ENCODE peak calls at places on chromosomes 12 and 14, in nine cellular contexts. P is HCT116, J is lung, S is tibial artery, F is K562, D is tibial nerve, X is endodermal cell, O is left ventricle myocardium inferior, N is ovary. V is an unnamed sample. For H3K9me3 and H3K36me3, the result is how much of the 10 kb centered on the place peaks cover.

GRCh38 chr12:109716092-109716479 is 2.5 kb downstream of the FAM222A start:
- DNase-seq in P (no peak), J (no peak), S (no peak), F (peak), D (no peak), X (no peak), O (no peak), N (peak), V (no peak)

GRCh38 chr14:26261368-26262122 is 336.3 kb downstream of the NOVA1 start:
- DNase-seq in P (no peak), J (no peak), S (no peak), F (no peak), D (no peak), X (peak), O (no peak), N (no peak), V (no peak)

GRCh38 chr12:85823436-85824179 is 12.6 kb downstream of the RASSF9 start:
- DNase-seq in P (no peak), J (no peak), S (no peak), F (no peak), D (no peak), X (no peak), O (no peak), N (no peak), V (no peak)

GRCh38 chr12:8687846-8688601 is 9.8 kb upstream of the RIMKLB start:
- DNase-seq in P (peak), J (peak), S (peak), F (peak), D (no peak), X (peak), O (no peak), N (peak), V (peak)

GRCh38 chr12:57454566-57455373 is at the start of gene INHBE:
- DNase-seq in P (no peak), J (no peak), S (no peak), F (peak), D (no peak), X (peak), O (no peak), N (no peak), V (peak)

GRCh38 chr12:57233357-57234232 is 4.1 kb downstream of the SHMT2 start:
- DNase-seq in P (no peak), J (no peak), S (no peak), F (no peak), D (no peak), X (peak), O (peak), N (peak), V (no peak)

GRCh38 chr12:12266389-12266872 is 413 bp downstream of the LRP6 start:
- DNase-seq in P (no peak), J (no peak), S (no peak), F (no peak), D (no peak), X (no peak), O (peak), N (peak), V (peak)

GRCh38 chr12:91565816-91566215 is 383.2 kb upstream of the DCN start:
- DNase-seq in P (no peak), J (no peak), S (no peak), F (no peak), D (no peak), X (no peak), O (no peak), N (no peak), V (no peak)

GRCh38 chr12:3034067-3034750 is 43.0 kb upstream of the TSPAN9 start:
- DNase-seq in P (peak), J (peak), S (peak), F (peak), D (peak), X (peak), O (peak), N (peak), V (peak)

GRCh38 chr12:89610366-89610765 is 84.5 kb upstream of the POC1B start:
- DNase-seq in P (no peak), J (no peak), S (no peak), F (no peak), D (no peak), X (no peak), O (no peak), N (no peak), V (no peak)

GRCh38 chr12:52351196-52352059 is 15.9 kb downstream of the KRT85 start:
- DNase-seq in P (no peak), J (no peak), S (no peak), F (no peak), D (no peak), X (peak), O (peak), N (no peak), V (peak)

GRCh38 chr14:53538316-53538851 is 385.3 kb upstream of the DDHD1 start:
- DNase-seq in P (no peak), J (no peak), S (no peak), F (no peak), D (no peak), X (no peak), O (no peak), N (no peak), V (no peak)

GRCh38 chr12:45536254-45536653 is 193.3 kb upstream of the ARID2 start:
- DNase-seq in P (no peak), J (no peak), S (no peak), F (no peak), D (no peak), X (no peak), O (no peak), N (no peak), V (no peak)

GRCh38 chr12:111270773-111271172 is 98.1 kb downstream of the PHETA1 start:
- DNase-seq in P (peak), J (no peak), S (no peak), F (no peak), D (no peak), X (peak), O (no peak), N (no peak), V (no peak)

GRCh38 chr12:113136128-113136989 is 798 bp upstream of the RASAL1 start:
- DNase-seq in P (peak), J (no peak), S (no peak), F (peak), D (no peak), X (peak), O (no peak), N (no peak), V (no peak)

GRCh38 chr12:91111366-91112321 is at the start of gene LUM:
- DNase-seq in P (no peak), J (no peak), S (peak), F (no peak), D (peak), X (peak), O (peak), N (peak), V (no peak)

GRCh38 chr14:49865431-49865859 is 12.9 kb upstream of the NEMF start:
- DNase-seq in P (no peak), J (peak), S (peak), F (peak), D (peak), X (peak), O (peak), N (peak), V (peak)

GRCh38 chr12:77841467-77842054 is 10.9 kb downstream of the NAV3 start:
- DNase-seq in P (no peak), J (no peak), S (no peak), F (no peak), D (no peak), X (no peak), O (no peak), N (peak), V (no peak)

GRCh38 chr12:42981379-42981778 is 391.8 kb upstream of the PRICKLE1 start:
- DNase-seq in P (no peak), J (no peak), S (no peak), F (no peak), D (no peak), X (no peak), O (no peak), N (no peak), V (no peak)

GRCh38 chr12:18101043-18101442 is 11.1 kb upstream of the RERGL start:
- DNase-seq in P (no peak), J (no peak), S (no peak), F (no peak), D (no peak), X (no peak), O (no peak), N (no peak), V (no peak)

GRCh38 chr14:101215936-101216335 is 312.4 kb upstream of the RTL1 start:
- DNase-seq in P (no peak), J (no peak), S (peak), F (no peak), D (no peak), X (no peak), O (no peak), N (peak), V (no peak)

GRCh38 chr12:115351513-115352077 is 667.6 kb upstream of the TBX3 start:
- DNase-seq in P (no peak), J (no peak), S (no peak), F (no peak), D (no peak), X (no peak), O (no peak), N (no peak), V (no peak)

GRCh38 chr14:53957739-53958138 is 1.1 kb upstream of the BMP4 start:
- DNase-seq in P (no peak), J (no peak), S (no peak), F (no peak), D (no peak), X (no peak), O (no peak), N (no peak), V (no peak)

GRCh38 chr14:24911324-24912095 is 138.4 kb downstream of the STXBP6 start:
- DNase-seq in P (no peak), J (no peak), S (peak), F (peak), D (no peak), X (no peak), O (no peak), N (no peak), V (no peak)

GRCh38 chr12:6215120-6215807 is 15.1 kb downstream of the CD9 start:
- DNase-seq in P (no peak), J (no peak), S (no peak), F (no peak), D (no peak), X (peak), O (no peak), N (no peak), V (no peak)

GRCh38 chr14:91348861-91349465 is 68.7 kb downstream of the CCDC88C start:
- DNase-seq in P (no peak), J (no peak), S (no peak), F (peak), D (no peak), X (no peak), O (no peak), N (no peak), V (no peak)

GRCh38 chr12:46983959-46984833 is 95.2 kb upstream of the PCED1B start:
- DNase-seq in P (peak), J (no peak), S (no peak), F (peak), D (no peak), X (peak), O (no peak), N (no peak), V (peak)

GRCh38 chr12:100142851-100143559 is at the start of gene BLTP3B:
- DNase-seq in P (peak), J (peak), S (peak), F (peak), D (peak), X (peak), O (peak), N (peak), V (peak)

GRCh38 chr12:25745281-25745680 is 192.2 kb upstream of the LMNTD1 start:
- DNase-seq in P (no peak), J (no peak), S (no peak), F (no peak), D (no peak), X (no peak), O (no peak), N (no peak), V (no peak)

GRCh38 chr12:21989819-21990412 is 48.7 kb upstream of the ABCC9 start:
- DNase-seq in P (peak), J (no peak), S (no peak), F (peak), D (no peak), X (no peak), O (no peak), N (no peak), V (no peak)

DNA sequence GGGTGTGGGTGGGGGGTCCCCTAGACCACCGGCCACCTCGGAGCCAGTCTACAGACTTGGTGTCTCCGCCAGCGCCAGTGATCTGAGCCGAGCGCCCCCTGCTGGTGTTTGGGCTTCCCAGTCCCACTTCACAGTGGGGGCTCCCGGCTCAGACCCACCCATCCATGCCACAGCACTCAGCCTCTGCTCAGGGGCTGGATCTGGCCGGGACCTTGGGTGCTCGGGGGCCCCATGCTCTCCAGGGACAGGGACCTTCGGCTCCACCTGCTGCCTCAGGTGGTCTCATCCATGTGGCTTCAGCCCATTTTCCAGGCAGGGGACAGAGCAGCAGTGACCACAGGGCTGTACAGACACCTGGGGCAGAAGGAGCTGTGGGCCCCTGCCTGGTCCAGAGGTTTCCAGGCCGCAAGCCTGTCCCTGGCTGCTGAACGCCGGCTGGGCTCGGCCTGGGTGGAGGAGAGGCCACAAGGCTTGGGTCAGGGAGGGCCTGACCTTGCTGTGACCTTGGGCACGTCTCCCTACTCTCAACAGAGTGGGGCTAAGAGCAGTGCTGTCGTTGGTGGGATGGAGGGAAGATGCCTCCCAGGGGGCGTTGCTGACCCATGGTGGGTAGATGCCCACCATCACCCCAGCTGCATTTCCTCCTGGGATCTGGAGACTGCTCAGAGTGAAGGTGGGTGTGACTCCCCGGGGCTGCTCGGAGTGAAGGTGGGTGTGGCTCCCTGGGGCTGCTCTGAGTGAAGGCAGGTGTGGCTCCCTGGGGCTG is 86.3 kb downstream of the KIF26A start:
- DNase-seq in P (no peak), J (no peak), S (no peak), F (peak), D (no peak), X (peak), O (no peak), N (peak), V (peak)
- H3K9me3 ChIP-seq in P (under half), J (under half), S (under half), F (under half), D (under half), X (under half), O (under half), N (under half), V (under half)

GRCh38 chr14:74462993-74463392 is 30.1 kb downstream of the NPC2 start:
- DNase-seq in P (no peak), J (no peak), S (no peak), F (no peak), D (no peak), X (peak), O (no peak), N (no peak), V (no peak)

GRCh38 chr14:74459981-74460380 is 33.1 kb downstream of the NPC2 start:
- DNase-seq in P (no peak), J (no peak), S (no peak), F (no peak), D (no peak), X (peak), O (no peak), N (no peak), V (peak)

GRCh38 chr14:74457511-74457910 is 31.5 kb upstream of the SYNDIG1L start:
- DNase-seq in P (no peak), J (no peak), S (no peak), F (no peak), D (no peak), X (peak), O (no peak), N (no peak), V (peak)

GRCh38 chr14:74456684-74457083 is 30.7 kb upstream of the SYNDIG1L start:
- DNase-seq in P (no peak), J (no peak), S (no peak), F (no peak), D (no peak), X (peak), O (no peak), N (no peak), V (peak)

DNA sequence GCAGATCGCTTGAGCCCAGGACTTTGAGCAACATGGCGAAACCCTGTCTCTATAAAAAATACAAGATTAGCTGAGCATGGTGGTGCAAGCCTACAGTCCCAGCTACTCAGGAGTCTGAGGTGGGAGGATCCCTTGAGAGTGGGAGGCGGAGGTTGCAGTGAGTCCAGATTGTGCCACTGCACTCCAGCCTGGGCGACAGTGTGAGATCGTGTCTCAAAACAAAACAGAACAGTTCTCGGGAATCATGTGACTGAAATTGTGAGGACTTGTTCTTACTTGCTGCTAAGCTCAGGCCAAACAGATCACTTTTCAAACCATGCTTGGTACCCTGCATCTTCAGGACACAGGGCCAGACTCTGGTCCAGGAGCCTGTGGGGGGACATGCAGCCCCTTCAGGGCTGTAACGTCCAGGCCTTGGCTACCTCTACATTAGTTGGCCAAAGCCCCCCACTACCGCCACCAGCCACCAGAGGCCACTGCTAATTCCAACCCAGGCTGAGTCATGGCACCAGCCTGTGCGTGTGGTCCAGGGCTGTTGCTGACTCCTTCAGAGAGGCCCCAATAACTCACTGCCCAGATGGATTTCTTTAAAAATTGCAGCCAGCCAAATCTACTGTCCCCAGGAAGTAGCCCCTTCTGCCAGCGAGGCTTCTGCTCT is 33.4 kb upstream of the SYNDIG1L start:
- DNase-seq in P (no peak), J (no peak), S (peak), F (peak), D (no peak), X (peak), O (no peak), N (no peak), V (peak)
- TF ChIP-seq CTCF in P (peak), J (no peak), S (peak), F (peak), D (peak), X (peak), O (peak), N (no peak), V (peak)

GRCh38 chr12:132948146-132949066 is 7.7 kb downstream of the ZNF605 start:
- DNase-seq in P (no peak), J (no peak), S (no peak), F (no peak), D (no peak), X (peak), O (no peak), N (no peak), V (no peak)

GRCh38 chr12:132949936-132950837 is 5.9 kb downstream of the ZNF605 start:
- DNase-seq in P (no peak), J (no peak), S (no peak), F (no peak), D (no peak), X (peak), O (no peak), N (no peak), V (no peak)

GRCh38 chr12:132942611-132943010 is 13.5 kb downstream of the ZNF605 start:
- DNase-seq in P (no peak), J (no peak), S (no peak), F (no peak), D (no peak), X (no peak), O (no peak), N (no peak), V (no peak)

GRCh38 chr12:132946507-132946820 is 9.6 kb downstream of the ZNF605 start:
- DNase-seq in P (no peak), J (no peak), S (no peak), F (no peak), D (no peak), X (peak), O (no peak), N (no peak), V (no peak)

GRCh38 chr12:132945806-132946506 is 10.2 kb downstream of the ZNF605 start:
- DNase-seq in P (no peak), J (no peak), S (no peak), F (no peak), D (no peak), X (no peak), O (no peak), N (no peak), V (no peak)
- H3K36me3 ChIP-seq in P (under half), J (under half), S (half or more), F (under half), D (under half), X (half or more), O (half or more), N (under half), V (half or more)

GRCh38 chr12:83710851-83711250 is 1024.1 kb downstream of the TMTC2 start:
- DNase-seq in P (no peak), J (no peak), S (no peak), F (no peak), D (no peak), X (no peak), O (no peak), N (no peak), V (no peak)
- H3K9me3 ChIP-seq in P (under half), J (under half), S (under half), F (under half), D (under half), X (under half), O (under half), N (under half), V (under half)